ENCODE peak calls at places on chromosomes 12 and 14, in eight cellular contexts. I is HepG2, E is neural progenitor cell, X is mesendoderm, S is GM23248, V is MM.1S, G is astrocyte, J is HCT116. D is an unnamed sample. For H3K79me2, the result is how much of the 10 kb centered on the place peaks cover.

GRCh38 chr12:50287271-50287670 is 4.0 kb upstream of the LIMA1 start:
- DNase-seq in I (no peak), E (no peak), X (no peak), S (no peak), V (no peak), G (no peak), J (no peak), D (no peak)

GRCh38 chr14:88576222-88576621 is 13.4 kb downstream of the ZC3H14 start:
- DNase-seq in I (no peak), E (no peak), X (no peak), S (no peak), V (no peak), G (no peak), J (no peak), D (no peak)

GRCh38 chr12:6676962-6677361 is 12.2 kb downstream of the ZNF384 start:
- DNase-seq in I (no peak), E (no peak), X (no peak), S (no peak), V (no peak), G (no peak), J (no peak), D (no peak)

GRCh38 chr12:110699591-110700445 is 10.9 kb upstream of the HVCN1 start:
- DNase-seq in I (peak), E (peak), X (peak), S (no peak), V (no peak), G (no peak), J (no peak), D (no peak)

GRCh38 chr12:4331842-4332241 is 10.8 kb downstream of the TIGAR start:
- DNase-seq in I (no peak), E (no peak), X (no peak), S (no peak), V (no peak), G (no peak), J (no peak), D (no peak)

GRCh38 chr14:35374273-35374681 is 30.3 kb downstream of the NFKBIA start:
- DNase-seq in I (peak), E (no peak), X (peak), S (peak), V (no peak), G (peak), J (peak), D (peak)

GRCh38 chr12:66187016-66187415 is 2.0 kb upstream of the IRAK3 start:
- DNase-seq in I (no peak), E (no peak), X (no peak), S (no peak), V (no peak), G (no peak), J (no peak), D (no peak)

GRCh38 chr14:54627718-54628345 is 60.9 kb downstream of the SAMD4A start:
- DNase-seq in I (no peak), E (peak), X (peak), S (peak), V (peak), G (peak), J (no peak), D (no peak)

GRCh38 chr14:99659333-99659741 is 14.4 kb downstream of the HHIPL1 start:
- DNase-seq in I (no peak), E (no peak), X (no peak), S (peak), V (no peak), G (no peak), J (no peak), D (no peak)

GRCh38 chr12:30515351-30515750 is 180.3 kb downstream of the IPO8 start:
- DNase-seq in I (peak), E (peak), X (peak), S (peak), V (no peak), G (peak), J (peak), D (no peak)

GRCh38 chr12:118237908-118238307 is 102.0 kb downstream of the PEBP1 start:
- DNase-seq in I (no peak), E (no peak), X (no peak), S (peak), V (no peak), G (peak), J (peak), D (peak)

GRCh38 chr14:74616507-74616906 is 4.5 kb upstream of the LTBP2 start:
- DNase-seq in I (no peak), E (no peak), X (peak), S (peak), V (no peak), G (peak), J (peak), D (peak)

GRCh38 chr12:71878208-71878607 is 38.6 kb downstream of the TBC1D15 start:
- DNase-seq in I (no peak), E (no peak), X (no peak), S (no peak), V (no peak), G (no peak), J (no peak), D (no peak)

GRCh38 chr12:2076196-2076570 is 23.4 kb downstream of the CACNA1C start:
- DNase-seq in I (no peak), E (no peak), X (no peak), S (peak), V (no peak), G (no peak), J (no peak), D (no peak)

GRCh38 chr12:30996255-30996654 is 69.7 kb downstream of the TSPAN11 start:
- DNase-seq in I (no peak), E (no peak), X (peak), S (peak), V (no peak), G (peak), J (no peak), D (no peak)

GRCh38 chr14:60257862-60258261 is 8.8 kb downstream of the PPM1A start:
- DNase-seq in I (no peak), E (no peak), X (no peak), S (no peak), V (no peak), G (no peak), J (no peak), D (no peak)
- H3K4me2 ChIP-seq in I (no peak), E (no peak), X (no peak), S (no peak), V (no peak), G (no peak), J (no peak), D (no peak)

GRCh38 chr14:105292810-105293711 is 7.7 kb downstream of the BRF1 start:
- DNase-seq in I (no peak), E (no peak), X (no peak), S (no peak), V (no peak), G (no peak), J (no peak), D (no peak)
- H3K79me2 ChIP-seq in I (half or more), E (half or more), X (under half), S (half or more), V (under half), G (half or more), J (half or more), D (half or more)

DNA sequence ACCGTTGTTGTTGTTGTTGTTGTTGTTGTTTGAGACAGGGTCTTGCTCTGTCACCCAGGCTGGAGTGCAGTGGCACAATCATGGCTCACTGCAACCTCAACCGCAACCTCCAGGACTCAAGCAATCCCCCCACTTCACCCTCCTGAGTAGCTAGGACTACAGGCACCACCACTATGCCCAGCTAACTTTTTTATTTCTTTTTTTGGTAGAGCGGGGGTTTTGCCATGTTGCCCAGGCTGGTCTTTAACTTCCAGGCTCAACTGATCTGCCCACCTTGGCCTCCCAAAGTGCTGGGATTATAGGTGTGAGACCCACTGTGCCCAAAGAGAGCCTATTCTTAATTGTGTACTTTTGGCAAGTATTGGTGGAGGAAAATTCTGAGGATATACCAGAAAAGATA is 25.7 kb downstream of the MOK start:
- DNase-seq in I (no peak), E (no peak), X (no peak), S (no peak), V (no peak), G (no peak), J (no peak), D (no peak)
- H3K4me2 ChIP-seq in I (no peak), E (no peak), X (no peak), S (peak), V (no peak), G (peak), J (peak), D (peak)

DNA sequence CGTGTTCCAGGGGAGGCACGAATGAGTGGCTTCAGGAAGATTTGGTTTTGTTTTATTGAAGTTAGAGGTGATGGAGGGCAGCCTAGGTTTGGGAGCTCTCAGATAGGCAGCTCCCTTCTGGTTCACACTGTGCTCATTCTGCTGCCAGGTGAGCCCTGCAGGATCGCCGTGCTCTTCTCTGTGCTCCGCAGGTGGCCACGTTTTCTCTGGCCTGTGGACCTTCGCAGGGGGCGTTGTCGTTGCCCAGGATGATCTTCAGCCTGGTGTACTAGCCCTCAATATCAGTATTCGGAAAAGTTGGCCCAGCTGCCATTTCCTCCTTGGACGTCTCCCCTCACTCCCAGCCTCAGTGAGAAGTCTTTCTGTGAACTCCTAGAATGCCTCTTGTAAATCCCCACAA is 69.5 kb downstream of the PELI2 start:
- DNase-seq in I (no peak), E (no peak), X (no peak), S (no peak), V (no peak), G (no peak), J (no peak), D (no peak)
- H3K79me2 ChIP-seq in I (under half), E (under half), X (under half), S (under half), V (under half), G (under half), J (under half), D (under half)

DNA sequence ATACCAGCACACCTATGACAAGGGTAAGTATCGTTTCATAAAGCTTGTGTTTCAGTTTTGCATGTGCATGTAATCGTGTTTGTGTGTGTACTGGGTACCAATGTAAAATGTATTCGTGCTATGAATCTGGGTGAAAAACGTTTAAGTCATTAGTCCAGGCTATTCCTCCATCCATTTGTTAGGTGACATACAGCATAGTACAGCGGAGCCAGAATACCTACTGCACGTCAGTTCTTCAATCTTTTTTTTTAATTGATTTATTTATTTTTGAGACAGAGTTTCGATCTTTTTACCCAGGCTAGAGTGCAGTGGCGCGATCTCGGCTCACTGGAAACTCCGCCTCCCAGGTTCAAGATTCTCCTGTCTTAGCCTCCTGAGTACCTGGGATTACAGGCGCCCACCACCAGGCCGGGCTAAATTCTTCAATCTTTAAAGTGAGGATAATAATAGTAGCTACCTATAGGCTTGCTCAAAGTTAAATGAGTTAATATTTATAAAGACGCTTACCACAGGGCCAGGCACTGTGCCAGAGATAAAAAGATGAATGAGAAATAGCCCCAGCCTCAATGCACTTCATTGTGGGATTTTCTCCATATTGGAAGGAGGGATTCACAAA is 647 bp upstream of the RPS26 start:
- DNase-seq in I (no peak), E (no peak), X (no peak), S (no peak), V (no peak), G (no peak), J (no peak), D (no peak)
- H3K4me2 ChIP-seq in I (peak), E (peak), X (peak), S (peak), V (peak), G (peak), J (peak), D (peak)

GRCh38 chr12:24940157-24940556 is 8.7 kb downstream of the BCAT1 start:
- DNase-seq in I (no peak), E (no peak), X (no peak), S (no peak), V (no peak), G (no peak), J (no peak), D (no peak)

GRCh38 chr12:24931666-24932405 is 17.1 kb downstream of the BCAT1 start:
- DNase-seq in I (no peak), E (no peak), X (no peak), S (peak), V (no peak), G (no peak), J (no peak), D (no peak)

GRCh38 chr12:24938341-24938740 is 10.6 kb downstream of the BCAT1 start:
- DNase-seq in I (no peak), E (no peak), X (no peak), S (no peak), V (no peak), G (no peak), J (no peak), D (no peak)

GRCh38 chr12:24933694-24934407 is 15.1 kb downstream of the BCAT1 start:
- DNase-seq in I (no peak), E (no peak), X (no peak), S (no peak), V (no peak), G (no peak), J (no peak), D (no peak)

GRCh38 chr12:24937553-24938244 is 11.2 kb downstream of the BCAT1 start:
- DNase-seq in I (no peak), E (no peak), X (peak), S (peak), V (no peak), G (peak), J (no peak), D (no peak)
- H3K79me2 ChIP-seq in I (under half), E (half or more), X (half or more), S (half or more), V (under half), G (half or more), J (under half), D (under half)

GRCh38 chr14:77372304-77372841 is 4.5 kb downstream of the TMED8 start:
- DNase-seq in I (peak), E (peak), X (no peak), S (peak), V (no peak), G (peak), J (no peak), D (no peak)
- H3K4me2 ChIP-seq in I (peak), E (peak), X (no peak), S (no peak), V (no peak), G (peak), J (no peak), D (no peak)

GRCh38 chr12:32261638-32262037 is 137.7 kb upstream of the FGD4 start:
- DNase-seq in I (peak), E (peak), X (peak), S (no peak), V (no peak), G (no peak), J (no peak), D (no peak)

GRCh38 chr12:32265920-32266319 is 133.4 kb upstream of the FGD4 start:
- DNase-seq in I (no peak), E (no peak), X (no peak), S (peak), V (no peak), G (no peak), J (no peak), D (no peak)

GRCh38 chr12:32266756-32267155 is 132.6 kb upstream of the FGD4 start:
- DNase-seq in I (no peak), E (no peak), X (no peak), S (no peak), V (no peak), G (no peak), J (no peak), D (no peak)

GRCh38 chr12:32264995-32265394 is 134.4 kb upstream of the FGD4 start:
- DNase-seq in I (no peak), E (no peak), X (no peak), S (peak), V (peak), G (no peak), J (no peak), D (no peak)

GRCh38 chr12:32265461-32265860 is 133.9 kb upstream of the FGD4 start:
- DNase-seq in I (no peak), E (no peak), X (no peak), S (no peak), V (no peak), G (no peak), J (no peak), D (no peak)
- H3K79me2 ChIP-seq in I (under half), E (under half), X (under half), S (half or more), V (under half), G (under half), J (under half), D (under half)

GRCh38 chr14:75672588-75673192 is 11.6 kb downstream of the TTLL5 start:
- DNase-seq in I (no peak), E (no peak), X (no peak), S (no peak), V (no peak), G (no peak), J (no peak), D (no peak)

GRCh38 chr14:75673345-75673744 is 12.3 kb downstream of the TTLL5 start:
- DNase-seq in I (no peak), E (no peak), X (no peak), S (no peak), V (no peak), G (no peak), J (no peak), D (no peak)

GRCh38 chr14:75675265-75675960 is 14.4 kb downstream of the TTLL5 start:
- DNase-seq in I (no peak), E (peak), X (peak), S (no peak), V (no peak), G (no peak), J (no peak), D (no peak)
- H3K4me2 ChIP-seq in I (no peak), E (no peak), X (no peak), S (no peak), V (no peak), G (no peak), J (no peak), D (peak)

DNA sequence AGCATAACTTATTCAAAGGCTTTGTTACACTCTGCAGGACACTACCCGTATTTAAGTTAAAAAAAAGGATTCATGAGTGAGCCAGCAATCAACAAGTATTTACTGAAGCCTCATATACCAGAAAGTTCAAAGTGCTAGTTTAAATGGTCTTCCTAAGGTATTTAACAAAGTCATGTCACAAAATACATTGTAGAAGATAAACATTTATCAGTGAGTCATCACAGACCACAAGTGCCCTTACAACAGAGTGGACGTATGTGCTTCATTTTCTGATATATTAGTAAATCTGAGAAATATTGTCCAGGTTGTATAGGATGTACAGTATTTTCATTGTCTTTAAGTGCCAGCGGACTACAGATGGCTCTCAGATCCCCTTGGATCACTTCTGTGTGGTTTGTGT is 24.2 kb downstream of the FLRT2 start:
- DNase-seq in I (peak), E (no peak), X (no peak), S (no peak), V (no peak), G (no peak), J (no peak), D (no peak)
- H3K79me2 ChIP-seq in I (under half), E (under half), X (under half), S (half or more), V (under half), G (under half), J (under half), D (under half)